ENCODE peak calls at places on chromosome 7, in six cellular contexts. O is K562, Q is GM12892, W is GM12878, S is H1, A is HepG2. N is an unnamed sample.

GRCh38 chr7:121305109-121305508 is 23.7 kb upstream of the WNT16 start:
- DNase-seq in O (no peak), Q (no peak), W (no peak), S (no peak), A (no peak), N (no peak)

GRCh38 chr7:135664046-135664589 is 1.8 kb downstream of the STMP1 start:
- DNase-seq in O (peak), Q (no peak), W (no peak), S (no peak), A (peak), N (no peak)

GRCh38 chr7:17624379-17624778 is 315.9 kb downstream of the SNX13 start:
- DNase-seq in O (no peak), Q (no peak), W (no peak), S (no peak), A (no peak), N (no peak)

GRCh38 chr7:18508441-18509427 is 13.2 kb downstream of the HDAC9 start:
- DNase-seq in O (no peak), Q (no peak), W (no peak), S (no peak), A (peak), N (no peak)

GRCh38 chr7:142898377-142899235 is 13.1 kb upstream of the TRPV6 start:
- DNase-seq in O (no peak), Q (no peak), W (no peak), S (no peak), A (no peak), N (no peak)

GRCh38 chr7:30995541-30995940 is 31.8 kb downstream of the GHRHR start:
- DNase-seq in O (no peak), Q (no peak), W (no peak), S (no peak), A (no peak), N (no peak)

GRCh38 chr7:134891262-134892001 is 94.9 kb upstream of the AGBL3 start:
- DNase-seq in O (no peak), Q (no peak), W (no peak), S (peak), A (peak), N (no peak)

GRCh38 chr7:136911362-136911761 is 42.9 kb downstream of the CHRM2 start:
- DNase-seq in O (no peak), Q (no peak), W (no peak), S (no peak), A (no peak), N (no peak)

GRCh38 chr7:54690059-54690443 is 69.0 kb downstream of the SEC61G start:
- DNase-seq in O (no peak), Q (no peak), W (no peak), S (no peak), A (no peak), N (no peak)

GRCh38 chr7:17027143-17027802 is 145.5 kb upstream of the AGR3 start:
- DNase-seq in O (no peak), Q (no peak), W (no peak), S (no peak), A (no peak), N (no peak)

GRCh38 chr7:43905954-43906326 is 456 bp downstream of the URGCP start:
- DNase-seq in O (no peak), Q (peak), W (no peak), S (no peak), A (peak), N (peak)

GRCh38 chr7:116261904-116262303 is 51.6 kb downstream of the TES start:
- DNase-seq in O (no peak), Q (no peak), W (no peak), S (no peak), A (no peak), N (no peak)

GRCh38 chr7:44292876-44293560 is 32.4 kb downstream of the CAMK2B start:
- DNase-seq in O (no peak), Q (peak), W (no peak), S (no peak), A (no peak), N (peak)

GRCh38 chr7:11760372-11760771 is 71.6 kb downstream of the THSD7A start:
- DNase-seq in O (no peak), Q (no peak), W (no peak), S (no peak), A (no peak), N (no peak)

GRCh38 chr7:42493436-42494198 is 256.6 kb upstream of the GLI3 start:
- DNase-seq in O (peak), Q (no peak), W (no peak), S (peak), A (no peak), N (no peak)

GRCh38 chr7:44891372-44891771 is 6.0 kb upstream of the PURB start:
- DNase-seq in O (no peak), Q (no peak), W (no peak), S (no peak), A (no peak), N (no peak)

GRCh38 chr7:74365320-74366022 is 76.3 kb downstream of the CLIP2 start:
- DNase-seq in O (peak), Q (no peak), W (no peak), S (no peak), A (peak), N (no peak)

GRCh38 chr7:17620588-17620987 is 319.7 kb downstream of the SNX13 start:
- DNase-seq in O (no peak), Q (no peak), W (no peak), S (no peak), A (no peak), N (no peak)

GRCh38 chr7:45703373-45703821 is 129.2 kb downstream of the ADCY1 start:
- DNase-seq in O (no peak), Q (no peak), W (no peak), S (no peak), A (no peak), N (no peak)

GRCh38 chr7:100467638-100468373 is 3.7 kb upstream of the SPACDR start:
- DNase-seq in O (peak), Q (no peak), W (no peak), S (no peak), A (no peak), N (no peak)

GRCh38 chr7:123535517-123535916 is 1.1 kb upstream of the IQUB start:
- DNase-seq in O (no peak), Q (no peak), W (no peak), S (no peak), A (no peak), N (no peak)

GRCh38 chr7:148398844-148399365 is 191.7 kb upstream of the C7orf33 start:
- DNase-seq in O (no peak), Q (no peak), W (peak), S (no peak), A (no peak), N (no peak)

GRCh38 chr7:130942211-130942964 is 208.4 kb upstream of the KLF14 start:
- DNase-seq in O (peak), Q (no peak), W (no peak), S (no peak), A (peak), N (no peak)

GRCh38 chr7:4774804-4775280 is 581 bp upstream of the AP5Z1 start:
- DNase-seq in O (peak), Q (no peak), W (no peak), S (no peak), A (peak), N (no peak)

GRCh38 chr7:20508109-20508508 is 107.4 kb upstream of the ABCB5 start:
- DNase-seq in O (no peak), Q (no peak), W (no peak), S (no peak), A (no peak), N (no peak)

GRCh38 chr7:157640144-157640543 is 303.3 kb downstream of the DNAJB6 start:
- DNase-seq in O (no peak), Q (no peak), W (no peak), S (no peak), A (no peak), N (no peak)

GRCh38 chr7:74337926-74338325 is 48.7 kb downstream of the CLIP2 start:
- DNase-seq in O (no peak), Q (no peak), W (no peak), S (no peak), A (no peak), N (no peak)

GRCh38 chr7:139739863-139740597 is 37.8 kb downstream of the HIPK2 start:
- DNase-seq in O (no peak), Q (no peak), W (no peak), S (no peak), A (no peak), N (no peak)

GRCh38 chr7:117124585-117125220 is 171.4 kb downstream of the ST7 start:
- DNase-seq in O (peak), Q (no peak), W (peak), S (no peak), A (peak), N (no peak)

GRCh38 chr7:153886506-153887391 is 165.4 kb upstream of the DPP6 start:
- DNase-seq in O (no peak), Q (no peak), W (no peak), S (no peak), A (no peak), N (peak)

GRCh38 chr7:56219017-56219416 is 102.8 kb upstream of the NUPR2 start:
- DNase-seq in O (no peak), Q (no peak), W (no peak), S (no peak), A (no peak), N (no peak)

GRCh38 chr7:45716380-45717203 is 142.4 kb downstream of the ADCY1 start:
- DNase-seq in O (no peak), Q (no peak), W (no peak), S (no peak), A (no peak), N (no peak)

GRCh38 chr7:121113288-121113687 is 124.8 kb downstream of the CPED1 start:
- DNase-seq in O (no peak), Q (no peak), W (no peak), S (no peak), A (no peak), N (no peak)

GRCh38 chr7:20228654-20229053 is 11.5 kb upstream of the MACC1 start:
- DNase-seq in O (no peak), Q (no peak), W (no peak), S (no peak), A (no peak), N (no peak)

GRCh38 chr7:147245274-147245673 is 1128.7 kb downstream of the CNTNAP2 start:
- DNase-seq in O (peak), Q (peak), W (no peak), S (peak), A (peak), N (peak)

GRCh38 chr7:16978358-16979244 is 96.8 kb upstream of the AGR3 start:
- DNase-seq in O (no peak), Q (no peak), W (no peak), S (no peak), A (peak), N (no peak)

DNA sequence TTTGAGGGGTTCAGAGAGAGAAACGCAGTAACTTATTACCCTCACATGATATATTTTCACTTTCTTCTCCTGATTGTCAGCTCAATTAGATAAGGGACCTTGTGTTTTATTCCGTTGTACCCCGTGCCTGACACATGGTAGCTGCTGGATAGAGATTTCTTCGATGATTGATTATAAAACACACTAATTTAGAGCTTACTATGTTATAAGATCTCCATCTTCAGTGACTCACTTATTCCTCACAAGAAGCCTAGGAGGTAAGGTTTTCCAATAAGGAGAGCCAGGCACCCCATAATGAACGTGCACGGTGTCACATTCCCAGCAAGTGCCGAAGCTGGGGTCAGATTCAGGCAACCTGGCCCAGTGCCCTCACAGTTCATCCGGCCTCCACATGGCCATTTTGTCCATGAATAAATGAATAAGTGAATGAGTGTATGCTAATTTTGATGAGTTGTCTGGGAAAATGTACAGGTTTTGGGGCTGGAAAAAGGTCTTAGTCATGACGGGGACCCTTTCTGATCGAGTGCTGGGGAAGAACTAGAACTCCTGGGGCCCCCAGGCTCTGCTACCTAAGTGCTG is 138.1 kb upstream of the CDCA7L start:
- DNase-seq in O (no peak), Q (no peak), W (no peak), S (no peak), A (no peak), N (no peak)
- TF ChIP-seq POLR2A in O (no peak), Q (no peak), W (no peak), S (no peak), A (no peak), N (no peak)

DNA sequence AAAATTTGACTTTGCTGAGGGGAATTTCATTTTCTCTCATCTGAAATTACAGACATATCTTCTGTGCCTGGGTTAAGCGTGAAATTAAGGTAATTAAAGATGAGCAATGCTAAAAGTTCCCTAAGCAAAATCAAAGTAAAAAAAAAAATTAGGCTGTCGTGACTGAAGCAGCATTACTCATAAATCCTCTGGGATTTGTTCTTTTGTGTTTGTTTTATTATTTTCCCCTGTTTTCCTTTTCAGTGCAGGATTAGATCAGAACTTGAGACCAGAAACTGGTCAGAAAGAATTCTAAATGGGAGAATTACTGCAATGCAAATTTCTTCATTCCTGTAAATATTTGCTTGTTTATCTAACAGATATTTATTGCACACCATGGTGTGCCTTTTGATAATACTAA is 141.4 kb upstream of the BET1 start:
- DNase-seq in O (no peak), Q (no peak), W (no peak), S (no peak), A (no peak), N (no peak)
- TF ChIP-seq TAF1 in O (no peak), Q (no peak), W (no peak), S (no peak), A (no peak), N (no peak)

GRCh38 chr7:94294471-94295131 is 100.1 kb upstream of the COL1A2 start:
- DNase-seq in O (no peak), Q (no peak), W (no peak), S (no peak), A (no peak), N (no peak)

GRCh38 chr7:94298943-94299342 is 95.8 kb upstream of the COL1A2 start:
- DNase-seq in O (no peak), Q (no peak), W (no peak), S (no peak), A (no peak), N (no peak)

GRCh38 chr7:94297397-94297838 is 97.3 kb upstream of the COL1A2 start:
- DNase-seq in O (no peak), Q (no peak), W (no peak), S (no peak), A (no peak), N (no peak)

GRCh38 chr7:94296886-94297285 is 97.8 kb upstream of the COL1A2 start:
- DNase-seq in O (no peak), Q (no peak), W (no peak), S (no peak), A (no peak), N (no peak)

DNA sequence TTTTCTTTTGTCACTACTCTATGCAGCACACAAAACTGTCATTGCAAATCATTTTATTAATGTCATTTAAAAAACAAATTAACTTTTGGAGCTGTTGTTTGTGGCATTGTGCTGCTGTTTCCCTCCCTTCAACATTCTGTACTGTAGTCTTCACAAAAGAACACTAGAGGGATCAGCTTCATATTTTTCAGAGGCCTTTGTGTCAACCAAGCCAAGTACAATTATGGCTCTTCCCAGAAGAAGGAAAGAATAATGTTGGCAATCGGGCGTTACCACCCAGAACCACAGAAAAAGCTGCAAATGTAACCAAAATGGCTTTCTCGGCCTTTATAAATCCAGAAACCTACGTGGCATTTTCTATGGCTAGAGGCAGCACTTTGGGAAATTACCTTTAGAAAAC is 98.9 kb upstream of the COL1A2 start:
- DNase-seq in O (no peak), Q (no peak), W (no peak), S (no peak), A (peak), N (no peak)
- TF ChIP-seq POLR2A in O (no peak), Q (no peak), W (no peak), S (no peak), A (no peak), N (no peak)

DNA sequence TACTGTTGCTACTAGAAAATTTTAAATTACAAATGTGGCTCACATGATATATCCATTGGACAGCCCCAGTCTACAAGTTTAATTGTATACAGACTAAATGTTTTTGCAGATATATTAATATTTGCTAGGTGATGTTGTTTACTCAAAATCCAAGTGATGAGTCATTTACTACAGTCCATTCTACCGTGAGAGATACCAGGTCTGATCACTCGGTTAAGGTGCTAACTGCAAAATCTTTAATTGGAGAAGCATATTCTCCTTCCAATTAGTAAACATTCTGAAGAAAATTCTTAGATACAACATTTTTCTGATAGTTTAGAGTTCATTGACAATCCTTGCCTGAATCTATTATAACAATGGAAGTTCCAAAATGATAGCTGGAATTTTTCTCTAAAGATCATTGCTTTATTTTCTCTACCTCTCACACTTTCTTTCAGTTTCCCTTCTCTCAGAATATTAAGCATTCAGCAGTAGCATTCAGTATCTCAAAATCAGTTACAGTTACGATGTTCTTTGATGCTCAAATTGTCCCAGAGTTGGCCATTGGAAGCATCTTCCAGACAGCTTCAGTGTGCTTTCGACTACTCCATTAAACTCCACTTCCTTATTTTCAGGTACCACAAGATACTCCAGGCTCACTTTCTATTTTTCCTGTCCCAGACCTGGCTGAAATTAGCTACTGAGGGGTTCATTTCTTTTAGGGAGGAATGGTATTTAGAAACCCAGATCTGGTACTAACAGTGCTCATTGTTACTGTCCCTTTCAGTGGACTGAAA is 2.3 kb downstream of the ABCB1 start:
- DNase-seq in O (no peak), Q (no peak), W (no peak), S (no peak), A (no peak), N (no peak)
- TF ChIP-seq TAF1 in O (no peak), Q (no peak), W (no peak), S (no peak), A (no peak), N (no peak)

GRCh38 chr7:27171636-27172387 is 2.3 kb downstream of the HOXA10 start:
- DNase-seq in O (no peak), Q (no peak), W (no peak), S (no peak), A (no peak), N (no peak)
- TF ChIP-seq POLR2A in O (no peak), Q (no peak), W (no peak), S (no peak), A (no peak), N (no peak)

N was measured in GM12891.